ENCODE peak calls at places on chromosome 5, in four cellular contexts. R is kidney; I is effector memory CD4-positive, alpha-beta T cell; J is H1. K is an unnamed sample.

GRCh38 chr5:169831331-169831730 is 149.0 kb downstream of the INSYN2B start:
- DNase-seq in R (no peak), I (no peak), J (no peak), K (no peak)

GRCh38 chr5:124806026-124806856 is 59.8 kb upstream of the ZNF608 start:
- DNase-seq in R (peak), I (no peak), J (peak), K (peak)

GRCh38 chr5:168693883-168694282 is 114.7 kb upstream of the PANK3 start:
- DNase-seq in R (no peak), I (no peak), J (no peak), K (no peak)

GRCh38 chr5:85985167-85985566 is 632.6 kb upstream of the COX7C start:
- DNase-seq in R (no peak), I (no peak), J (no peak), K (no peak)

GRCh38 chr5:128844354-128844923 is 120.8 kb upstream of the SLC27A6 start:
- DNase-seq in R (no peak), I (no peak), J (no peak), K (no peak)

GRCh38 chr5:16406630-16407029 is 59.0 kb downstream of the ZNF622 start:
- DNase-seq in R (no peak), I (no peak), J (no peak), K (no peak)

GRCh38 chr5:138610468-138611294 is 35.5 kb upstream of the HSPA9 start:
- DNase-seq in R (peak), I (no peak), J (peak), K (no peak)

GRCh38 chr5:55923177-55923872 is 71.4 kb downstream of the IL6ST start:
- DNase-seq in R (no peak), I (no peak), J (peak), K (no peak)

GRCh38 chr5:61279725-61280124 is 52.3 kb upstream of the ZSWIM6 start:
- DNase-seq in R (no peak), I (no peak), J (no peak), K (no peak)

GRCh38 chr5:32805966-32806626 is 95.0 kb downstream of the NPR3 start:
- DNase-seq in R (no peak), I (no peak), J (no peak), K (peak)

GRCh38 chr5:174311531-174312269 is 266.2 kb downstream of the NSG2 start:
- DNase-seq in R (peak), I (peak), J (peak), K (peak)

GRCh38 chr5:176739461-176740051 is 70.8 kb upstream of the UNC5A start:
- DNase-seq in R (no peak), I (no peak), J (peak), K (no peak)

GRCh38 chr5:122126177-122126701 is 3.1 kb upstream of the ZNF474 start:
- DNase-seq in R (no peak), I (no peak), J (no peak), K (peak)

GRCh38 chr5:179731791-179732411 is 721 bp upstream of the MAML1 start:
- DNase-seq in R (peak), I (peak), J (peak), K (peak)

GRCh38 chr5:120609570-120609969 is 145.5 kb downstream of the PRR16 start:
- DNase-seq in R (no peak), I (no peak), J (no peak), K (peak)

GRCh38 chr5:147874910-147875367 is 3.6 kb upstream of the SCGB3A2 start:
- DNase-seq in R (no peak), I (no peak), J (no peak), K (no peak)

GRCh38 chr5:147863409-147864194 is 14.9 kb upstream of the SCGB3A2 start:
- DNase-seq in R (no peak), I (no peak), J (no peak), K (no peak)

GRCh38 chr5:147869112-147869511 is 9.4 kb upstream of the SCGB3A2 start:
- DNase-seq in R (no peak), I (no peak), J (peak), K (no peak)
- H3K27ac ChIP-seq in R (no peak), I (no peak), J (peak), K (no peak)

GRCh38 chr5:160008877-160009590 is at the start of gene TTC1:
- DNase-seq in R (peak), I (peak), J (peak), K (peak)
- H3K27ac ChIP-seq in R (peak), I (peak), J (peak), K (peak)

GRCh38 chr5:43554497-43554896 is 2.4 kb downstream of the PAIP1 start:
- DNase-seq in R (no peak), I (no peak), J (no peak), K (no peak)
- H3K27ac ChIP-seq in R (no peak), I (no peak), J (no peak), K (no peak)

GRCh38 chr5:77168187-77168883 is 42.1 kb upstream of the PDE8B start:
- DNase-seq in R (peak), I (no peak), J (no peak), K (peak)
- H3K27ac ChIP-seq in R (no peak), I (no peak), J (no peak), K (peak)

GRCh38 chr5:42772265-42772993 is 15.8 kb downstream of the CCDC152 start:
- DNase-seq in R (no peak), I (no peak), J (no peak), K (no peak)
- H3K27ac ChIP-seq in R (no peak), I (no peak), J (no peak), K (no peak)

GRCh38 chr5:140690941-140691924 is at the start of the genes HARS1 and HARS2:
- DNase-seq in R (peak), I (peak), J (peak), K (peak)
- H3K27ac ChIP-seq in R (peak), I (peak), J (peak), K (peak)

K was measured in osteoblast.